ENCODE peak calls at places on chromosome 7, in eight cellular contexts. L is NCI-H1105; B is Calu3; K is DMS153; S is IMR-90; A is RWPE2; H is activated T-cell treated with anti-CD3 and anti-CD28 coated beads, Interleukin-2, amount 50 U/mL, for 72 hours; Z is NCI-H1436. E is an unnamed sample.

GRCh38 chr7:140541513-140542192 is 62.3 kb upstream of the MKRN1 start:
- DNase-seq in S (peak), Z (peak), K (peak), B (no peak), H (no peak), L (peak), A (peak), E (peak)

GRCh38 chr7:2084331-2084730 is 148.4 kb downstream of the MAD1L1 start:
- DNase-seq in K (no peak), H (no peak), S (no peak), A (no peak), Z (no peak), L (no peak), B (no peak), E (no peak)

GRCh38 chr7:68166525-68166924 is 1169.9 kb downstream of the TYW1 start:
- DNase-seq in K (no peak), A (no peak), L (peak), Z (no peak), S (no peak), B (no peak), H (no peak), E (no peak)

GRCh38 chr7:66043681-66044497 is 31.7 kb upstream of the ASL start:
- DNase-seq in L (no peak), K (peak), A (no peak), S (no peak), Z (no peak), H (peak), B (peak), E (peak)

GRCh38 chr7:112503361-112504023 is 22.7 kb downstream of the LSMEM1 start:
- DNase-seq in L (no peak), K (no peak), A (no peak), H (no peak), Z (no peak), S (no peak), B (no peak), E (no peak)

GRCh38 chr7:80602007-80602406 is 36.4 kb upstream of the CD36 start:
- DNase-seq in Z (no peak), K (no peak), L (no peak), B (no peak), S (no peak), H (no peak), A (no peak), E (no peak)

GRCh38 chr7:139873593-139874374 is 44.7 kb downstream of the TBXAS1 start:
- DNase-seq in H (no peak), B (no peak), S (no peak), A (no peak), L (no peak), K (no peak), Z (no peak), E (no peak)

GRCh38 chr7:100570954-100571828 is 2.5 kb downstream of the SAP25 start:
- DNase-seq in K (no peak), Z (no peak), H (no peak), A (no peak), S (no peak), B (no peak), L (no peak), E (no peak)

GRCh38 chr7:2477447-2478386 is 1.5 kb upstream of the GRIFIN start:
- DNase-seq in S (peak), K (peak), H (peak), B (peak), A (peak), Z (peak), L (no peak), E (no peak)

GRCh38 chr7:17681965-17682364 is 258.3 kb downstream of the SNX13 start:
- DNase-seq in K (no peak), L (no peak), A (no peak), B (no peak), Z (no peak), H (no peak), S (no peak), E (no peak)

GRCh38 chr7:37037286-37037685 is 313.0 kb upstream of the AOAH start:
- DNase-seq in B (no peak), L (no peak), Z (no peak), K (no peak), H (no peak), S (no peak), A (no peak), E (no peak)

GRCh38 chr7:153604-154003 is 38.8 kb upstream of the FAM20C start:
- DNase-seq in S (no peak), Z (no peak), A (no peak), L (no peak), H (no peak), K (no peak), B (no peak), E (no peak)

GRCh38 chr7:43308913-43309789 is 196.7 kb downstream of the HECW1 start:
- DNase-seq in A (no peak), L (no peak), K (no peak), S (no peak), H (no peak), Z (no peak), B (no peak), E (no peak)

GRCh38 chr7:93146465-93147127 is 1.6 kb downstream of the SAMD9L start:
- DNase-seq in A (no peak), S (no peak), H (peak), B (no peak), Z (no peak), K (no peak), L (no peak), E (no peak)

GRCh38 chr7:23811540-23811939 is 101.5 kb downstream of the STK31 start:
- DNase-seq in B (no peak), K (no peak), L (no peak), Z (no peak), H (no peak), S (no peak), A (no peak), E (no peak)

GRCh38 chr7:78492146-78492545 is 693.6 kb downstream of the PHTF2 start:
- DNase-seq in H (no peak), L (no peak), B (no peak), Z (no peak), A (no peak), S (no peak), K (no peak), E (no peak)

GRCh38 chr7:3194501-3195141 is 106.4 kb upstream of the SDK1 start:
- DNase-seq in A (no peak), H (no peak), Z (no peak), S (peak), B (peak), K (no peak), L (no peak), E (no peak)

GRCh38 chr7:103651978-103652377 is 206.0 kb upstream of the SLC26A5 start:
- DNase-seq in A (no peak), K (no peak), H (no peak), B (no peak), Z (no peak), S (no peak), L (peak), E (no peak)

GRCh38 chr7:129848436-129848835 is 104.3 kb downstream of the UBE2H start:
- DNase-seq in B (no peak), A (no peak), K (no peak), H (no peak), S (no peak), Z (no peak), L (no peak), E (no peak)

GRCh38 chr7:108459922-108460551 is 3.8 kb upstream of the NRCAM start:
- DNase-seq in Z (peak), A (no peak), H (peak), L (peak), K (no peak), B (peak), S (no peak), E (peak)

GRCh38 chr7:44637788-44638594 is 31.6 kb downstream of the OGDH start:
- DNase-seq in S (peak), A (no peak), Z (no peak), K (no peak), L (no peak), H (peak), B (peak), E (no peak)

GRCh38 chr7:82925331-82925730 is 237.4 kb downstream of the PCLO start:
- DNase-seq in S (no peak), H (no peak), B (no peak), Z (no peak), A (no peak), K (no peak), L (no peak), E (no peak)

GRCh38 chr7:102098986-102099385 is 187.7 kb upstream of the SH2B2 start:
- DNase-seq in A (no peak), L (no peak), K (no peak), B (no peak), S (no peak), Z (no peak), H (no peak), E (no peak)

E was measured in DMS79 treated with DMSO at 0.1 percent for 48 hours.